ENCODE peak calls at places on chromosome 18, in six cellular contexts. U is GM12878, M is K562, W is HCT116, C is SK-N-SH, S is HepG2. L is an unnamed sample.

GRCh38 chr18:59900222-59901128 is 679 bp downstream of the PMAIP1 start:
- DNase-seq in M (peak; percentile 23), U (no peak), S (no peak), C (peak; percentile 68), W (no peak), L (peak; percentile 64)

GRCh38 chr18:10195529-10195928 is 258.9 kb upstream of the APCDD1 start:
- DNase-seq in W (no peak), C (no peak), U (no peak), S (no peak), M (no peak), L (no peak)

GRCh38 chr18:73677458-73677857 is 470.2 kb downstream of the FBXO15 start:
- DNase-seq in U (no peak), C (no peak), W (no peak), S (no peak), M (no peak), L (no peak)

GRCh38 chr18:8814206-8814605 is 108.8 kb downstream of the MTCL1 start:
- DNase-seq in W (no peak), C (no peak), S (no peak), U (no peak), M (no peak), L (no peak)

GRCh38 chr18:49742563-49743295 is 70.6 kb downstream of the ACAA2 start:
- DNase-seq in W (no peak), C (no peak), S (no peak), U (no peak), M (no peak), L (no peak)

GRCh38 chr18:28407681-28408080 is 230.8 kb upstream of the CDH2 start:
- DNase-seq in U (no peak), C (no peak), M (no peak), W (no peak), S (no peak), L (no peak)

GRCh38 chr18:48161911-48162698 is 231.6 kb upstream of the SMAD2 start:
- DNase-seq in M (no peak), C (no peak), W (no peak), U (no peak), S (no peak), L (no peak)

GRCh38 chr18:59767732-59768131 is 70.5 kb upstream of the CCBE1 start:
- DNase-seq in C (no peak), S (no peak), U (no peak), M (no peak), W (no peak), L (no peak)

GRCh38 chr18:66728951-66729350 is 125.1 kb upstream of the CDH19 start:
- DNase-seq in S (no peak), C (no peak), M (no peak), U (no peak), W (no peak), L (no peak)

GRCh38 chr18:42141439-42141838 is 186.4 kb downstream of the PIK3C3 start:
- DNase-seq in M (no peak), C (no peak), U (no peak), W (no peak), S (peak; percentile 53), L (no peak)

GRCh38 chr18:10544093-10544748 is 18.4 kb downstream of the NAPG start:
- DNase-seq in C (no peak), S (no peak), U (no peak), M (no peak), W (no peak), L (no peak)

GRCh38 chr18:25310045-25310444 is 41.9 kb downstream of the ZNF521 start:
- DNase-seq in W (peak; percentile 7), M (no peak), S (no peak), U (no peak), C (no peak), L (no peak)

GRCh38 chr18:51398104-51398503 is 200.6 kb upstream of the MEX3C start:
- DNase-seq in S (no peak), M (no peak), C (no peak), U (no peak), W (no peak), L (no peak)

GRCh38 chr18:48023334-48024008 is 93.0 kb upstream of the SMAD2 start:
- DNase-seq in U (no peak), S (peak; percentile 13), M (peak; percentile 17), W (peak; percentile 52), C (peak; percentile 89), L (peak; percentile 69)

GRCh38 chr18:43170586-43170985 is 55.1 kb upstream of the RIT2 start:
- DNase-seq in C (no peak), W (no peak), S (no peak), M (no peak), U (no peak), L (no peak)

GRCh38 chr18:73270919-73271318 is 403.1 kb upstream of the NETO1 start:
- DNase-seq in C (no peak), S (no peak), U (no peak), W (no peak), M (no peak), L (no peak)

GRCh38 chr18:10661333-10661732 is 135.5 kb downstream of the NAPG start:
- DNase-seq in C (no peak), M (no peak), W (no peak), S (no peak), U (no peak), L (no peak)

GRCh38 chr18:41226186-41226585 is 728.8 kb upstream of the PIK3C3 start:
- DNase-seq in M (no peak), C (no peak), S (no peak), W (no peak), U (no peak), L (no peak)

GRCh38 chr18:74508366-74508765 is 12.2 kb downstream of the CNDP2 start:
- DNase-seq in C (no peak), U (no peak), W (no peak), M (no peak), S (no peak), L (no peak)

GRCh38 chr18:3538456-3538855 is 88.5 kb downstream of the TGIF1 start:
- DNase-seq in S (no peak), M (no peak), C (no peak), W (no peak), U (no peak), L (peak; percentile 26)

GRCh38 chr18:74123200-74123599 is 24.4 kb downstream of the FBXO15 start:
- DNase-seq in M (no peak), C (no peak), U (no peak), W (no peak), S (no peak), L (no peak)

GRCh38 chr18:31303771-31304170 is 14.2 kb upstream of the DSG1 start:
- DNase-seq in C (no peak), M (no peak), U (no peak), W (no peak), S (no peak), L (no peak)
- TF ChIP-seq JUND in C (no peak), M (no peak), U (no peak), W (no peak), S (no peak), L (no peak)

GRCh38 chr18:13455470-13455869 is 236.9 kb downstream of the LDLRAD4 start:
- DNase-seq in S (no peak), M (no peak), W (no peak), U (no peak), C (peak; percentile 41), L (no peak)

GRCh38 chr18:13454363-13455150 is 236.0 kb downstream of the LDLRAD4 start:
- DNase-seq in C (no peak), W (no peak), M (no peak), S (no peak), U (no peak), L (no peak)

GRCh38 chr18:13456736-13457271 is 238.2 kb downstream of the LDLRAD4 start:
- DNase-seq in U (no peak), C (no peak), W (no peak), M (no peak), S (no peak), L (no peak)

GRCh38 chr18:13457327-13457726 is 238.8 kb downstream of the LDLRAD4 start:
- DNase-seq in U (no peak), C (no peak), M (no peak), S (no peak), W (no peak), L (no peak)

DNA sequence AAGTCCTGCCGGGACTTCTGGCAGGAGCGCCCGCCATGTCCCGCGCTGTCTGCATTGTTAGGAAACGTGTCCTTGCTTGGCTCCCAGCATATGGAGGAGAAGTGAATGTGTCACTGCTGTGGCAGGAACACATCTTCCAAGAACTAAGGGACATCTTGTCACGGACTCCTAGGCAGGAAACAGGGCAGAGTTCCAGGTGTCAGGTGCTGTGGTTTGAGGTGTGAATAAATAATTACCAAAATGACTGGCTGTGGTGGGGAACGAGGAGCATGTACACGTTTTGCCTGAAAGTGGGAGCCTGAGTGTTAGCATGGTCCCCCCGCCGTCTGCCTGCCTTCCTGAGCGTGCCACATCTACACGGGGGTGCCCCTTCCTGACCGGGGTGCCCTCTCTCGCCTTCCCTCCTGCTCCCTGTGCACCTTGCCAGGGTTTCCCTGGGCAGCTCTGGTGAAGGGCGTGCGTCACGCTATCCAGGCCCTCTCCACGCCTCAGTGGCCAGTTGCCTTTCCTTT is 237.5 kb downstream of the LDLRAD4 start:
- DNase-seq in C (no peak), S (no peak), M (no peak), U (peak; percentile 32), W (no peak), L (no peak)
- TF ChIP-seq JUND in C (no peak), S (no peak), M (no peak), U (no peak), W (no peak), L (no peak)

GRCh38 chr18:22547807-22548561 is 130.3 kb upstream of the CTAGE1 start:
- DNase-seq in U (no peak), S (no peak), W (no peak), C (no peak), M (no peak), L (no peak)
- TF ChIP-seq JUND in U (no peak), S (no peak), W (no peak), C (no peak), M (no peak), L (no peak)

GRCh38 chr18:76494541-76495403 is at the start of gene ZNF516:
- DNase-seq in M (no peak), U (no peak), W (no peak), S (peak; percentile 25), C (peak; percentile 61), L (no peak)

GRCh38 chr18:76494181-76494540 is 881 bp downstream of the ZNF516 start:
- DNase-seq in U (no peak), C (peak; percentile 57), W (no peak), M (no peak), S (peak; percentile 18), L (no peak)

GRCh38 chr18:76493213-76494107 is 1.6 kb downstream of the ZNF516 start:
- DNase-seq in U (no peak), W (no peak), M (peak; percentile 15), C (peak; percentile 33), S (peak; percentile 82), L (no peak)

GRCh38 chr18:76496200-76496890 is 1.3 kb upstream of the ZNF516 start:
- DNase-seq in C (peak; percentile 67), W (no peak), S (peak; percentile 22), M (peak; percentile 16), U (no peak), L (no peak)

DNA sequence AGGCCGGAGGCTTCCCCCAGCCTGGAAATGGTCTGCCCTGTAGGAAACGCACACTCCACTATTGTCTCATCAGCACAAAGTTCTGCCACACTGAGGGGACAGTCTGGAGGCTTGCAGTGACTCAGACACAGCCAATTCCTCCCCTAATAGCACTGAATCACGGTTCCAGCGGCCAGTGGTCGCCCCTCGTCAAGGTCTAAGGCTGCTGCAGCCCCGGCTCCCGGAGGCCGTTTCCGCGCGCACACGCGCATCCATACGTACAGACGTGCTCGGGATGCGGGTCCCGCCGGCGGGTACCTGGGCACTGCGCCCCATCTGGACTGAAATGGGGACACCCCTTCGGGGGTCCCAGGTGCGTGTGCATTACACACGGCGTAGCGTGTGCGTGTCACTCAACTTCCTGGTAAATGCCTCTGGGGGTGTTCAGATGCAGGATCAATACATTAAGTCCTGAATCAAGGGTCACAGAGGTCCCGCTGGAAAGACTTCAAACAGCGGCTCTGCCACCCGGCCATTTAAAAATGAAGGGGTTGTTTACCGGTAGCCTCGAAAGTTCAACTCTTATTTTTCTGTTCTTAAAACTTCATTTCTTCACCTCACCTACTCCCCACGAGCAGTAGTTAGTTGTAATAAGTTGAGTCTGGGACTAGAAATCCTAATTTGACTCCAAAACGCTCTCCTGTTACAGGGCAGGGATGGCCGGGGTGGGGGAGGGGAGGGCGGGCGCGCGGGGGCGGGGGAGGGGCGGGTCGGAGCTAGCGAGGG is 575 bp upstream of the ZNF516 start:
- DNase-seq in S (peak; percentile 65), U (no peak), M (no peak), W (no peak), C (peak; percentile 59), L (no peak)
- TF ChIP-seq JUND in S (no peak), U (no peak), M (no peak), W (no peak), C (no peak), L (no peak)